ENCODE peak calls at places on chromosomes 7 and 10, in ten cellular contexts. Z is Panc1, U is cardiac fibroblast, O is IMR-90, E is body of pancreas, X is uterus, A is fibroblast of mammary gland, R is tibial nerve, L is cardiac muscle cell, H is SK-N-SH. I is an unnamed sample.

GRCh38 chr10:23051855-23052309 is 43.5 kb upstream of the MSRB2 start:
- DNase-seq in H (no peak), O (no peak), E (no peak), U (no peak), X (no peak), L (no peak), R (no peak), Z (no peak), A (no peak), I (no peak)

GRCh38 chr10:134743-135600 is at the start of gene ZMYND11:
- DNase-seq in H (peak; percentile 93), U (peak; percentile 45), X (peak; percentile 63), A (peak; percentile 41), L (peak; percentile 76), R (peak; percentile 40), E (peak; percentile 71), O (peak; percentile 42), Z (no peak), I (peak; percentile 64)

GRCh38 chr10:102435529-102436233 is 3.3 kb upstream of the CUEDC2 start:
- DNase-seq in E (no peak), R (no peak), A (no peak), O (no peak), L (no peak), H (no peak), U (no peak), X (no peak), Z (no peak), I (no peak)

GRCh38 chr10:13270877-13271551 is 28.9 kb downstream of the PHYH start:
- DNase-seq in R (no peak), O (peak; percentile 25), X (no peak), H (no peak), E (no peak), U (peak; percentile 56), Z (no peak), A (peak; percentile 53), L (no peak), I (peak; percentile 78)

GRCh38 chr7:126657599-126658358 is 595.0 kb downstream of the GRM8 start:
- DNase-seq in X (no peak), Z (no peak), E (no peak), R (no peak), L (no peak), A (no peak), O (no peak), U (no peak), H (no peak), I (no peak)

GRCh38 chr7:127252380-127252718 is 392 bp downstream of the GRM8 start:
- DNase-seq in X (no peak), U (no peak), R (no peak), H (peak; percentile 74), E (no peak), O (no peak), A (no peak), Z (no peak), L (no peak), I (no peak)

GRCh38 chr10:61271127-61271780 is 181.9 kb downstream of the TMEM26 start:
- DNase-seq in Z (peak; percentile 80), O (peak; percentile 84), H (no peak), R (no peak), U (peak; percentile 90), X (no peak), L (no peak), E (no peak), A (peak; percentile 73), I (peak; percentile 77)

GRCh38 chr7:24757799-24758275 is 573 bp upstream of the GSDME start:
- DNase-seq in L (peak; percentile 18), H (peak; percentile 33), U (peak; percentile 50), A (peak; percentile 53), X (peak; percentile 18), R (no peak), O (peak; percentile 51), Z (no peak), E (peak; percentile 27), I (peak; percentile 69)

GRCh38 chr10:109647627-109648026 is 275.7 kb downstream of the XPNPEP1 start:
- DNase-seq in O (no peak), U (no peak), X (no peak), Z (no peak), H (no peak), E (no peak), R (no peak), A (no peak), L (no peak), I (no peak)
- TF ChIP-seq CTCF in O (no peak), U (no peak), X (no peak), Z (no peak), H (no peak), E (no peak), R (no peak), A (no peak), L (no peak), I (no peak)

DNA sequence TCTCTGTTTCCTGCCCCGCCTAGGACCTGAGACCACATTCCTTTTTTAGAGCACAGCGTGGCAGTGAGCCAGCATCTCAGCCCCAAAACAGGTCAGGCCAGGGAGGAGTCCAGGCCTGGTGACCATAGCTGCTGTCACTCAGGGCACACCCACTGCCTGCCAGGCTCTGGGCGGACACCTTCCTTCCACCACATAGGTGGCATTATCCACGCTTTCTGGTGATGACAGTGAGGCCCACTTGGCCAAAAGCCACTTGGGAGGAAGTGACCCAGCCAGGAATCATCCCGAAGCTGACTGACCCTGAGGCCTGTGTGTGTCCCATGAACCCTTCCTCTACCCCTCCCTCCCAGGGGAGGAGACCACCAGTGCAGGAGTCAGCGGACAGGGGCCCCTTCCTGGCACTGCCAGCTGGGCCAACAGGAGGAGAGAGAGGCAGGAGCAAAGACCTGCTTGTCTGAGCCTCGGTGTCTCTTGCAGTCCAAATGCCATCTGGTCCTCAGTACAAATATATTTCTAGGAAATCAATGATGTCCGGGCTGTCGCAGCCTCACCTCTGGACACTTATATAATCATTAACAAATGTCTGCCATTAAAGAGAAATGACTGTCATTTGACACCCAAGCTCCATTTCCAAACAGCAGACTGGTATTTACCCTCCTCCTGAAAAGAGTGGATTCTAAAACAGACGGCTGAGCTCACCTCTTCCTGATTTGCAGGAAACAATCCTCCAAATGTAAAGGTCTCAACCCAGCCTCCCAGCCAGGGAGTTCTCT is 63.0 kb downstream of the ABRAXAS2 start:
- DNase-seq in A (no peak), R (no peak), L (peak; percentile 51), H (no peak), Z (no peak), E (peak; percentile 83), X (no peak), U (peak; percentile 19), O (no peak), I (no peak)
- H3K4me3 ChIP-seq in A (no peak overlapping the region), R (no peak overlapping the region), L (no peak overlapping the region), H (no peak overlapping the region), Z (no peak overlapping the region), E (no peak overlapping the region), X (no peak overlapping the region), U (no peak overlapping the region), O (no peak overlapping the region), I (no peak overlapping the region)

GRCh38 chr7:36310897-36311296 is 78.8 kb upstream of the ANLN start:
- DNase-seq in E (no peak), H (no peak), X (no peak), A (no peak), R (no peak), U (no peak), O (no peak), L (no peak), Z (no peak), I (no peak)

GRCh38 chr7:36311539-36311938 is 78.1 kb upstream of the ANLN start:
- DNase-seq in A (no peak), R (no peak), E (no peak), U (no peak), O (no peak), X (no peak), H (no peak), Z (no peak), L (no peak), I (no peak)

GRCh38 chr7:36313607-36314006 is 76.1 kb upstream of the ANLN start:
- DNase-seq in H (no peak), O (no peak), U (no peak), L (no peak), Z (no peak), E (no peak), R (no peak), X (no peak), A (no peak), I (no peak)

GRCh38 chr7:36312915-36313334 is 76.7 kb upstream of the ANLN start:
- DNase-seq in L (no peak), X (no peak), A (no peak), R (no peak), O (no peak), E (no peak), Z (no peak), H (no peak), U (no peak), I (no peak)

DNA sequence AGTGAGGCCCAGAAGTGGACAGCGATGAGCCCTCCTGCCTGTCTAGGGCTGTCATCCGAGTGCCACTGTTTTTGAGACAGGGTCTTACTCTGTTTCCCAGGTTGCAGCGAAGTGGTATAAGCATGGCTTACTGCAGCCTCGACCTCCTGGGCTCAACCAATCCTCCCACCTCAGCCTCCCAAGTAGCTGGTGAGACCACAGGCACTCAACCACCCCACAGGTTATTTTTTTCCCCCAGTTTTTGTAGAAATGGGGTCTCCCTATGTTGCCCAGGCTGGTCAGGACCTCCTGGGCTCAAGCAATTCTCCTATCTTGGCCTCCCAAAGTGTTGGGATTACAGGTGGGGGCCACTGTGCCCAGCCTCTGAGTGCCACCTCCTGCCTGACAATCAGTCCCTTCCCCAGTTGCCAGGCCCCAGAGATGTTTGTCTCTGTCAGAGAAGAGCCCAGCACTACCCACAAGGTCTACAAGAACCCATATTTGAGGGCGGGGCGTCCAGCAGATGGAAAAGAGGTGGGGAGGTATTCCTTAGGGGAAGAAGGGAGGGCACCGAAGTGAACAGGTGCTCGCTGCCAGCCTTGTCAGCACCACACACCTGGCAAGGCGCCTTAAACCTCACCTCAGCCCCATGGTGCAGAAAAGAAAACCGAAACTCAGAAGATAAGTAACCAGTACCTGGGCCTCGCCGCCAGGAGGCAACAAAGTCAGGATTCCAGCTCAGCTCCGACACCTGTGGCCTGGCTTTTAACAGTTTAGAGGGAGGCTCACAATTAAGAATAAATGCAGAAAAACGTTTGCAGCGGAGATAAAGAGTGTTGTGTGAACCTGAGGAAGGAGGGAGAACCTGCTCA is 77.4 kb upstream of the ANLN start:
- DNase-seq in O (no peak), H (no peak), Z (no peak), E (peak; percentile 92), X (no peak), A (no peak), R (no peak), U (no peak), L (peak; percentile 52), I (no peak)
- TF ChIP-seq CTCF in O (no peak), H (no peak), Z (peak; percentile 89), E (peak; percentile 86), X (no peak), A (no peak), R (no peak), U (no peak), L (peak; percentile 14), I (peak; percentile 7)

DNA sequence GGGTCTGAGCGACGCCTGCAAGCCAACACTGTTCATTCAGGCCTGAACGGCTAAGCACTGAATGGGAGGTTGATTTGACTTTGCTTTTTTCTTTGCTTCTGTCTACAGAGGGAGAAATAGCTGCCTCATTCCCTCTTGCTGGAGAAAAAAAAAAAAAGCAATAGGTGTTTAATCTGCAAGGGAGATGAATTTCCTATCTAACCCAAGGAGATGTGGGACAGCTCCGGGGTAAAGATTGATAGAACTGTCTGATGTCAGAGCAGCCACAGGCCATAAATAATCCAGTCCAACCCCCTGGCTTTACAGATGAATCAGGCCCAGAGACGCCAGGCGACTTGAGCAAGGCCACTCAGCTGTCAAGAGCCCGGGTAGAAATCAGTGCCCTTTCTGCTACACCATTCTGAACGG is 168.0 kb downstream of the ARHGAP12 start:
- DNase-seq in Z (no peak), L (no peak), O (no peak), H (no peak), U (no peak), X (no peak), A (no peak), R (no peak), E (no peak), I (no peak)
- H3K4me3 ChIP-seq in Z (peak overlapping the region; percentile 61), L (peak overlapping the region; percentile 15), O (no peak overlapping the region), H (peak overlapping the region; percentile 47), U (no peak overlapping the region), X (peak overlapping the region; percentile 35), A (no peak overlapping the region), R (peak overlapping the region; percentile 51), E (no peak overlapping the region), I (peak overlapping the region; percentile 25)